ENCODE peak calls at places on chromosomes 2 and 18, in four cellular contexts. E is neural progenitor cell, L is MM.1S, T is fibroblast of lung. Y is an unnamed sample. For H3K9me3, the result is how much of the 10 kb centered on the place peaks cover.

GRCh38 chr2:55761526-55761925 is 67.9 kb upstream of the PNPT1 start:
- DNase-seq in E (no peak), L (no peak), T (peak), Y (no peak)

GRCh38 chr2:68536000-68536399 is 68.6 kb downstream of the APLF start:
- DNase-seq in E (no peak), L (no peak), T (no peak), Y (peak)

GRCh38 chr2:108560241-108560811 is 26.1 kb downstream of the LIMS1 start:
- DNase-seq in E (peak), L (no peak), T (no peak), Y (no peak)

GRCh38 chr2:97731274-97732050 is 18.1 kb downstream of the ZAP70 start:
- DNase-seq in E (no peak), L (no peak), T (no peak), Y (peak)

GRCh38 chr18:74480149-74480651 is 16.0 kb upstream of the CNDP2 start:
- DNase-seq in E (no peak), L (no peak), T (no peak), Y (no peak)

GRCh38 chr18:77065221-77065981 is 67.2 kb downstream of the MBP start:
- DNase-seq in E (no peak), L (peak), T (peak), Y (no peak)

GRCh38 chr2:139773720-139774277 is 993.6 kb upstream of the NXPH2 start:
- DNase-seq in E (no peak), L (no peak), T (peak), Y (no peak)

GRCh38 chr2:146817613-146818012 is 1027.2 kb upstream of the ACVR2A start:
- DNase-seq in E (peak), L (no peak), T (no peak), Y (no peak)

GRCh38 chr2:137508739-137509384 is 455.4 kb upstream of the HNMT start:
- DNase-seq in E (no peak), L (no peak), T (no peak), Y (no peak)

GRCh38 chr2:178833382-178833781 is 26.2 kb upstream of the TTN start:
- DNase-seq in E (no peak), L (no peak), T (no peak), Y (no peak)

GRCh38 chr2:122203523-122203922 is 448.1 kb downstream of the TSN start:
- DNase-seq in E (peak), L (no peak), T (peak), Y (no peak)

GRCh38 chr2:142140434-142140845 is 9.6 kb upstream of the LRP1B start:
- DNase-seq in E (peak), L (peak), T (no peak), Y (no peak)
- TF ChIP-seq CTCF in E (peak), L (peak), T (peak), Y (peak)

GRCh38 chr2:240250150-240250984 is 109.9 kb upstream of the OTOS start:
- DNase-seq in E (no peak), L (no peak), T (no peak), Y (no peak)

GRCh38 chr2:240252191-240252871 is 111.9 kb upstream of the OTOS start:
- DNase-seq in E (no peak), L (no peak), T (no peak), Y (peak)

GRCh38 chr2:240249423-240250149 is 109.1 kb upstream of the OTOS start:
- DNase-seq in E (no peak), L (no peak), T (no peak), Y (peak)

GRCh38 chr2:240251848-240252190 is 111.4 kb upstream of the OTOS start:
- DNase-seq in E (no peak), L (no peak), T (no peak), Y (no peak)

DNA sequence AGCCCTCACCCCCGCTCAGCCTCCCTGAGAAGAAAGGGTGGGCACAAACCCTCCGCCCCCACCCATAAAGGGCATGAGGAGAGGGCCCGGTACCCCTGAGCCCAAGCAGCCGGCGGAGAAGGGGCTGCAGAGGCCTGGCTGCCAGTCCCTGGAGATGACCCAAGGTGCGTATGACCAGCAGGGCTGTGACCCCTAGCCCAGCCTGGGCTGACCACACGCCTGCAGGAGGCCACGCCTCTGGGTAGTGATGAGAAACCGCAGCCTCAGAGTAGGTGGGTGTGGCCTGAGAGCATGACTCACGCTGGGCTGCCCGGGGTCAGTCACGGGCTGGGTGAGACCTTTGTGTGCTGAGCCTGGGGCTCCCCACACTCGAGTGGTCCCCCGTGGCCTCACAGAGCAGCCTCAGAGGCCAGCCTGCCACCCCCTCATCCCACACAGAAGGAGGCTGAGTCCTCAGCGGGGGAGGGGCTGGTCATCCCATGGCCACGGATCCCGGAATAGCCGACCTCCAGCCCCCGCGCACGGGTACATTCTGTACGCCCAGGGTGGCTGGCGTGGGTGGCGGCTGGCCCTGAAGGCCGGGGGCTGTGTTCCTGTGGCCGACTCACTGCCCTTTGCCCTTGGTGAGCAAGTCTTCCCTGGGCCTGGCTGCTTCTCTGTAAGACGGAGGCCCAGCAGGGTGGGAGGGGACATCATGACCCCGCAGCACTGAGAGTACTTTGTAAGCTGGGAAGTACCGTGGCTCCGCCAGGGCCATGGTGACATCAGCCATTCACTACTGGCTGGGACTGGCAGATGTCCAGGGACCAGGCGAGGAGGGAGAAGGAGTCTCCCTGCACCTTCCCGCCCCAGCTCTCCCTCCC is 110.8 kb upstream of the OTOS start:
- DNase-seq in E (peak), L (peak), T (peak), Y (peak)
- H3K9me3 ChIP-seq in E (under half), L (under half), T (under half), Y (under half)

DNA sequence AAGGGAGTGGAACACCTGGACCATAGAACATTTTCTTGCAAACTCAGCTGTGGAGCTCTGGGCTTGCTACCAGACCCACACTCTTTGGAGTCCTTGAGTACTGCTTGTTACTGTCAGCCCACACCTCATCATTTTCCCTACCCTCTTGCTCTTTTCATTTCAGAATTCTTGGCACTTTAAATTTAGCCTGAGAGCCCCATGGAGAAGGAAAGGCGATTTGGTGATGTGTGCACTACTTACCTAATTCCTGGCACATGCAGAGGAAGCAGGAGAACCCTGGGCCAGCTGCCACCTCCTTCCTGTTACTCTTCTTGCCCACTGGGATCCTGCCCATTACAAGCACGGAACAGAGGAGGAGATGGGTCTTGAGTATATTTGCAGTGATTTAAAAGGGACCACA is 31.8 kb downstream of the TMEM178A start:
- DNase-seq in E (no peak), L (no peak), T (peak), Y (no peak)
- H2AFZ ChIP-seq in E (no peak), L (no peak), T (no peak), Y (no peak)

DNA sequence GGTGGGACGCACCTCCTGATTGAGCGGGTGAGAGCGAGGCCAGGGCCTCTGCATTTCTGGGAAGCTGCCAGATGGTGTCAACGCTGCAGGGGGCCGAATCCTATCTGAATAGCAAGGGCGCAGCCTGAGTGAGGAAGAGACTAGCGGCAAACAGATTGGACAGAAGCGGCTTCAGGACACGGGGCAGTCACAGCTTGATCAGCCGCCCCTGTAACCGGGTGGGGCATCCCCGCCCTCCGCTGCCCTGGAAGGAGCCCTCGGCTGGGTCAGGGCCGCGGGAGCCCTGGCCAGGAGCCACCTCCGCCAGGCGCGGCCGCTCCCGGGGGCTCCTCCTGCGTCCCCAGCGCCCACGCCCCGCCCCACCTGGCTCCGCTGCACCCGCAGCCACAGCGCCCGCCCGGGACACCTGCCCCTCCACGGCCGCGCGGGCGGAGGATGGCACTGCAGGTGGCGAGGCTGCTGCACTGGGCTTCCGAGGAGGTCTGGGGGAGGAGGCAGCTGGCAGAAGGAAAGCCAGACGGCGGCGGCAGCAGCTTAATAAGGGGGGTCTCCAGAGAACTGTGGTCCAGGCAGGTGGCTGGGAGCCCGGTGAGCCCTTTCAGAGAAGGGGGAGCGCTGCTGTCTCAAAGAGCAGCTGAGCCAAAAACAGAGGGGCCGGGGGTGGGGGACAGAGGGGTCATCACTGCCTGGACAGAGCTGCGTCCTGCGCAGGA is 18.9 kb upstream of the SOX11 start:
- DNase-seq in E (peak), L (peak), T (no peak), Y (no peak)
- TF ChIP-seq CTCF in E (no peak), L (no peak), T (no peak), Y (no peak)

GRCh38 chr2:4174796-4175195 is 471.4 kb downstream of the DCDC2C start:
- DNase-seq in E (no peak), L (no peak), T (peak), Y (no peak)

DNA sequence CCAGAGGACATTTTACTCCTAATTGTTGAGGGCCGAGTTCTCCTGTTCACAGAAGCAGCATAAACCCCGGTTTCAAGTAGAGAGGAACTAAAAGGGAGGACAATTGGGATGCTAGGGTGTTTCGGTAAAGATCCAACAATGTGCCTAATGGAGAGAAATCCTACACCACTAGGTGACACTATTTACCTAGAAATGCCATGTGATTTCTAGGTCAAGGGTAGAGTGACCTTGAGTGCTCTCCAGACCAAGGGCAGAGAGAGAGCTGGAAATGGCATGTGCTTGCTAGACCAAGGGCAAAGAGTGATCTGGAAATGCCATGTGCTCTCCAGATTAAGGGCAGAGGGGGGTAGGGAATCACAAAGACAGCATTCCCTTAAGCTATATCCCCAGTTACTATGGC is 472.0 kb downstream of the DCDC2C start:
- DNase-seq in E (no peak), L (peak), T (no peak), Y (no peak)
- H3K9me3 ChIP-seq in E (under half), L (under half), T (under half), Y (under half)

GRCh38 chr2:7670905-7671304 is 753.7 kb downstream of the RNF144A start:
- DNase-seq in E (no peak), L (no peak), T (no peak), Y (no peak)
- H2AFZ ChIP-seq in E (peak), L (no peak), T (no peak), Y (no peak)

GRCh38 chr2:985317-985898 is 34.8 kb downstream of the SNTG2 start:
- DNase-seq in E (peak), L (no peak), T (no peak), Y (no peak)

GRCh38 chr2:987789-988188 is 37.1 kb downstream of the SNTG2 start:
- DNase-seq in E (no peak), L (no peak), T (no peak), Y (no peak)

GRCh38 chr2:989766-990467 is 39.3 kb downstream of the SNTG2 start:
- DNase-seq in E (no peak), L (no peak), T (no peak), Y (peak)

DNA sequence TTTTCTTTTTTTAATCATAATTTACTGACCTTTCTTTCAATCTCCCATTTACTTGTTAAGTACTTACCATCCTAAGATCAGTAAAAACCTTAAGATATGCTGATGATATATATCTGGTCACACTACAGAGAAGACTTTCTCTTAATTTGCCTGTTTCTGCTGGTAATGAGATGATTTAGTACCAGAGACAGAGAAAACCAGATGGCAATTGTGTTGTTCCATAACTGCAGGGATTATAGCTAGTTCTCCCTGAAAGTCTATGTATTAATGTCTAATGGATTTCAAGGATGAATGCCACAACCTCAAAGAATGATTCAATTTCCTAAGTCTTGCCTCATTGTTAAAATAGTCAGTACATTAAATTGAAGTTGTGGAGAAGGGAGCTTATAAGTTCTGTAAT is 40.3 kb downstream of the SNTG2 start:
- DNase-seq in E (no peak), L (no peak), T (no peak), Y (peak)
- TF ChIP-seq CTCF in E (no peak), L (no peak), T (no peak), Y (no peak)

DNA sequence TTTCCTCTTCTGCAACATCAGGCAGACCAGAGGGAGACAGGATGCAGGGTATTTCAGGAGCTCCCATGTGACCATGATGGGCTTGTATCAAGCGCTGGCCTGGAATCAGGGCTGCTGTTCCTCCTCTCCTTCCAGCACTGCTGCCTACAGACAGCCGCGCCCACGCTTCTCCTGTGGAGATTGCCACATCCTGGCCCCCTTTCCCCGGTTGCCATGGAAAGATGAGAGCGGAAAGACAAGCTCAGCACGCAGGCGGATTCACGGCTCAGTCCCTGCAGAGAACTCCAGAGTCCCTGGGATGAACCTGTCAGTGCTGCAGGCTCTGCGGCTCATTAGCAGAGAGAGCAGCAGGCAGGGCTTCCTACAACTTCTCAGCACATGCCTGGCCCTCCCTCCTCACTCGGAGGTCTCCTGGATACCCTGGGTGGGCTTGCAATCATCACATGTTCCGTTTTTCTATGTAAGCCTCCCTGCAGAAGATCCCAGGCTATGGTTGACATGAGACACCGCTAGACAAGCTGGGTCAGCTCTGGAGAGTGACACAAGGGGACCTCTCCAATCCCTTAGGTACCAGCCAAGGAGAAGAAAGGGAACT is 497.8 kb upstream of the MYT1L start:
- DNase-seq in E (no peak), L (no peak), T (no peak), Y (no peak)
- H3K9me3 ChIP-seq in E (under half), L (under half), T (under half), Y (under half)

Y was measured in osteoblast.